ENCODE peak calls at places on chromosome 17, in ten cellular contexts. U is thoracic aorta, Z is uterus, W is adrenal gland, E is SK-N-SH, R is tibial artery, Q is heart left ventricle, Y is IMR-90, V is colonic mucosa, H is testis. T is an unnamed sample.

GRCh38 chr17:44359458-44360143 is 4.1 kb downstream of the FAM171A2 start:
- DNase-seq in U (no peak), Z (no peak), W (no peak), E (peak; percentile 12), R (no peak), Q (no peak), Y (no peak), V (no peak), H (no peak), T (no peak)

GRCh38 chr17:74815671-74816370 is 39.7 kb upstream of the NAT9 start:
- DNase-seq in U (no peak), Z (no peak), W (no peak), E (no peak), R (no peak), Q (no peak), Y (no peak), V (no peak), H (no peak), T (no peak)

GRCh38 chr17:67074781-67075180 is 30.4 kb downstream of the CACNG1 start:
- DNase-seq in U (no peak), Z (no peak), W (no peak), E (no peak), R (no peak), Q (no peak), Y (no peak), V (no peak), H (no peak), T (no peak)

GRCh38 chr17:444879-445454 is 92.4 kb upstream of the RPH3AL start:
- DNase-seq in U (no peak), Z (no peak), W (no peak), E (no peak), R (no peak), Q (no peak), Y (no peak), V (no peak), H (no peak), T (no peak)

GRCh38 chr17:61551255-61551742 is 39.7 kb downstream of the NACA2 start:
- DNase-seq in U (no peak), Z (no peak), W (no peak), E (peak; percentile 75), R (no peak), Q (no peak), Y (peak; percentile 67), V (no peak), H (no peak), T (no peak)

GRCh38 chr17:75625813-75626486 is 7.3 kb upstream of the SMIM5 start:
- DNase-seq in U (no peak), Z (no peak), W (no peak), E (peak; percentile 92), R (no peak), Q (no peak), Y (peak; percentile 4), V (no peak), H (peak; percentile 40), T (no peak)

GRCh38 chr17:80845863-80846671 is 145.6 kb upstream of the CHMP6 start:
- DNase-seq in U (no peak), Z (no peak), W (peak; percentile 5), E (no peak), R (peak; percentile 14), Q (no peak), Y (no peak), V (no peak), H (no peak), T (peak; percentile 51)

GRCh38 chr17:48892940-48893645 is 506 bp downstream of the ATP5MC1 start:
- DNase-seq in U (no peak), Z (no peak), W (no peak), E (no peak), R (no peak), Q (no peak), Y (no peak), V (no peak), H (no peak), T (no peak)

GRCh38 chr17:67200727-67201301 is 44.2 kb downstream of the HELZ start:
- DNase-seq in U (no peak), Z (no peak), W (no peak), E (peak; percentile 55), R (no peak), Q (no peak), Y (no peak), V (no peak), H (no peak), T (no peak)

GRCh38 chr17:45230410-45230786 is 8.7 kb downstream of the FMNL1 start:
- DNase-seq in U (no peak), Z (no peak), W (no peak), E (no peak), R (no peak), Q (no peak), Y (no peak), V (no peak), H (no peak), T (peak; percentile 37)

GRCh38 chr17:70791748-70792443 is 622.6 kb downstream of the KCNJ2 start:
- DNase-seq in U (no peak), Z (no peak), W (no peak), E (no peak), R (no peak), Q (no peak), Y (no peak), V (no peak), H (no peak), T (no peak)

GRCh38 chr17:79970576-79971068 is 65.0 kb downstream of the TBC1D16 start:
- DNase-seq in U (no peak), Z (peak; percentile 7), W (peak; percentile 75), E (peak; percentile 33), R (no peak), Q (no peak), Y (peak; percentile 10), V (peak; percentile 74), H (peak; percentile 90), T (peak; percentile 35)

GRCh38 chr17:77273397-77274136 is 132.8 kb downstream of the SEC14L1 start:
- DNase-seq in U (no peak), Z (no peak), W (no peak), E (peak; percentile 7), R (no peak), Q (no peak), Y (peak; percentile 13), V (no peak), H (no peak), T (no peak)

GRCh38 chr17:29616300-29617048 is 6.2 kb downstream of the CORO6 start:
- DNase-seq in U (no peak), Z (no peak), W (no peak), E (no peak), R (no peak), Q (no peak), Y (no peak), V (no peak), H (no peak), T (peak; percentile 52)

DNA sequence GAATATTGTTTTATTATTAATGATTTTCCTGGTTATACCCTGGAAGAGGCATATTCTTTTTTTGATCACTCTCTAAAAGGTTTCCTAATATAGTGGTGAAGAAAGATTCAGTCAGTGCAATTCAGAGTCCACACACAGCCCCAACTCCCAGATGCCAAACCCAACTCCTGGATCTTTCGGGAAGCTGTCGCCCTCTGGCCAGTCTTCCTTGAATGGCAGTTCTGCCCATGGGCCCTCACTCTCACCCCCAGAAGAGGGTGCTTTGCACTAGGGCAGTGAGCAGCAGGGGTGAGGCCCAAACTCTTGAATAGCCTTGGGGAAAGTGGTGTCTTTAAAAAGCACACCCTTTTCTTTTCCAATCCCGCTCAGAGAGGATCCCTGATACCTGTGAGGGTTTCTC is 11.0 kb downstream of the KRT32 start:
- DNase-seq in U (no peak), Z (no peak), W (no peak), E (no peak), R (no peak), Q (no peak), Y (no peak), V (no peak), H (no peak), T (no peak)
- TF ChIP-seq CTCF in U (no peak), Z (no peak), W (no peak), E (no peak), R (no peak), Q (no peak), Y (peak; percentile 11), V (no peak), H (no peak), T (no peak)

GRCh38 chr17:8807070-8807550 is 7.9 kb upstream of the MFSD6L start:
- DNase-seq in U (no peak), Z (no peak), W (no peak), E (no peak), R (no peak), Q (no peak), Y (no peak), V (no peak), H (no peak), T (no peak)
- H3K4me1 ChIP-seq in U (no peaks in the 10 kb centered on the region), Z (no peaks in the 10 kb centered on the region), W (no peaks in the 10 kb centered on the region), E (no peaks in the 10 kb centered on the region), R (no peaks in the 10 kb centered on the region), Q (no peaks in the 10 kb centered on the region), Y (no peaks in the 10 kb centered on the region), V (no peaks in the 10 kb centered on the region), H (no peaks in the 10 kb centered on the region), T (peaks cover 5% of the 10 kb centered on the region)

GRCh38 chr17:38585056-38585804 is 20.5 kb downstream of the SRCIN1 start:
- DNase-seq in U (no peak), Z (no peak), W (no peak), E (no peak), R (no peak), Q (no peak), Y (no peak), V (no peak), H (no peak), T (no peak)
- TF ChIP-seq CTCF in U (no peak), Z (no peak), W (no peak), E (no peak), R (no peak), Q (no peak), Y (no peak), V (no peak), H (no peak), T (no peak)

DNA sequence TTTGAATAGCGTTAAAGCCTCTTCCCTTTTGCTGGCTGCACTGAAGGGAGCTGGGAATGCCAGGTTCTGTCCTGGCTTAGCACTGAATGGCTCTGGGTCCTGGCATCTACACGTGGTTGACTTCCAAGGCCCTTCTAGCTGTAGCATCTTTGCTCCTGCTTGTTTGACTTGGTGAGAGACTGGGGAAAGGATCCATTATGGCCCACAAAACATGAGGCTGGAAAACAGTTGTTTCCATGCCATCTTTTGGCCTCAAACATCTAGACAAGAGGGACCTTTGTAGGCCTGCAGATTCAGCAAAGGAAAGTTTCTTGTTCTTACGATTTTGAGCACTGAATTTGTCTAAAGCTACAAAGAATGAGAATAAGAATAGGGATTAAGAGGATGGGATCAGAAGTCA is 32.5 kb downstream of the EPN2 start:
- DNase-seq in U (no peak), Z (no peak), W (no peak), E (no peak), R (no peak), Q (no peak), Y (no peak), V (no peak), H (no peak), T (no peak)
- H3K4me1 ChIP-seq in U (peaks cover 31% of the 10 kb centered on the region), Z (peaks cover 47% of the 10 kb centered on the region), W (peaks cover 29% of the 10 kb centered on the region), E (peaks cover 19% of the 10 kb centered on the region), R (peaks cover 92% of the 10 kb centered on the region), Q (peaks cover 80% of the 10 kb centered on the region), Y (peaks cover 17% of the 10 kb centered on the region), V (peaks cover 18% of the 10 kb centered on the region), H (peaks cover 21% of the 10 kb centered on the region), T (no peaks in the 10 kb centered on the region)

DNA sequence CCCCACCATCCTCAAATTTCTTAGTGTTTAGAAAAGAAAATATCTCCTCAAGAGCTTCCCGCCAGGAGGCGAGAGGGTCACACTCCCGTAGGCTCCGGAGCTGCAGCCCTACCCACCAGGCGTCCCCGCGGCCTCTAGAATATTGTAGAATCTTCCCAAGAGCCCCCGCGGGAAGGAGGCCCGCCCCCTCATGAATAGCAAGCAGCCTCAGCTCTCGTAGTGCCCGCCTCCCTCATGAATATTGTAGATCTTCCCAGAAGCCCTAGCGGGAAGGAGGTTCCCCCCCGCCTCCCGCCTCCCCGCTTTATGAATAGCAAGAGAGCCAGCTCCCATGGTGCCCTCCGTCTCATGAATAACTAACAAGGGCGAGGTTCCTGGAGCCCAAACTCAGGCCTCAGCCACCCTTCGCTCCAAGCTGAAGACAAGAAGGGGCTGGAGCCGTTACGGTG is at the start of gene FBXO47:
- DNase-seq in U (peak; percentile 83), Z (peak; percentile 93), W (peak; percentile 83), E (no peak), R (peak; percentile 95), Q (peak; percentile 94), Y (peak; percentile 38), V (peak; percentile 89), H (peak; percentile 97), T (peak; percentile 92)
- TF ChIP-seq CTCF in U (peak; percentile 16), Z (peak; percentile 40), W (no peak), E (no peak), R (no peak), Q (peak; percentile 33), Y (no peak), V (no peak), H (no peak), T (no peak)